ENCODE peak calls at places on chromosomes 3 and 15, in nine cellular contexts. One of them, this sample, is unnamed.

GRCh38 chr15:78209646-78210348 is 24.6 kb downstream of the ACSBG1 start:
- DNase-seq in germinal center: no peak
- DNase-seq in T follicular helper cell: no peak
- DNase-seq in amniotic stem cell: no peak
- DNase-seq in HCEC 1CT: no peak
- DNase-seq in uterus: no peak
- DNase-seq in NCI-H510A treated with DMSO at 0.1 percent for 48 hours: no peak
- DNase-seq in globus pallidus: no peak
- DNase-seq in left cardiac atrium: peak
- DNase-seq in this sample: no peak

GRCh38 chr3:165518346-165518745 is 318.9 kb downstream of the BCHE start:
- DNase-seq in germinal center: no peak
- DNase-seq in T follicular helper cell: no peak
- DNase-seq in amniotic stem cell: no peak
- DNase-seq in HCEC 1CT: no peak
- DNase-seq in uterus: no peak
- DNase-seq in NCI-H510A treated with DMSO at 0.1 percent for 48 hours: no peak
- DNase-seq in globus pallidus: no peak
- DNase-seq in left cardiac atrium: no peak
- DNase-seq in this sample: no peak

GRCh38 chr15:32877620-32878019 is 159.8 kb downstream of the GREM1 start:
- DNase-seq in germinal center: no peak
- DNase-seq in T follicular helper cell: no peak
- DNase-seq in amniotic stem cell: no peak
- DNase-seq in HCEC 1CT: peak
- DNase-seq in uterus: no peak
- DNase-seq in NCI-H510A treated with DMSO at 0.1 percent for 48 hours: no peak
- DNase-seq in globus pallidus: no peak
- DNase-seq in left cardiac atrium: no peak
- DNase-seq in this sample: no peak

GRCh38 chr3:184511741-184512140 is 49.8 kb upstream of the EPHB3 start:
- DNase-seq in germinal center: no peak
- DNase-seq in T follicular helper cell: no peak
- DNase-seq in amniotic stem cell: no peak
- DNase-seq in HCEC 1CT: no peak
- DNase-seq in uterus: no peak
- DNase-seq in NCI-H510A treated with DMSO at 0.1 percent for 48 hours: no peak
- DNase-seq in globus pallidus: no peak
- DNase-seq in left cardiac atrium: no peak
- DNase-seq in this sample: no peak

GRCh38 chr3:112097378-112097777 is 11.2 kb downstream of the C3orf52 start:
- DNase-seq in germinal center: no peak
- DNase-seq in T follicular helper cell: no peak
- DNase-seq in amniotic stem cell: peak
- DNase-seq in HCEC 1CT: peak
- DNase-seq in uterus: no peak
- DNase-seq in NCI-H510A treated with DMSO at 0.1 percent for 48 hours: peak
- DNase-seq in globus pallidus: no peak
- DNase-seq in left cardiac atrium: no peak
- DNase-seq in this sample: no peak

GRCh38 chr15:68617001-68617400 is 38.2 kb downstream of the CORO2B start:
- DNase-seq in germinal center: no peak
- DNase-seq in T follicular helper cell: no peak
- DNase-seq in amniotic stem cell: no peak
- DNase-seq in HCEC 1CT: no peak
- DNase-seq in uterus: no peak
- DNase-seq in NCI-H510A treated with DMSO at 0.1 percent for 48 hours: no peak
- DNase-seq in globus pallidus: no peak
- DNase-seq in left cardiac atrium: no peak
- DNase-seq in this sample: no peak

GRCh38 chr3:195556390-195556789 is 13.3 kb upstream of the PPP1R2 start:
- DNase-seq in germinal center: no peak
- DNase-seq in T follicular helper cell: no peak
- DNase-seq in amniotic stem cell: no peak
- DNase-seq in HCEC 1CT: no peak
- DNase-seq in uterus: no peak
- DNase-seq in NCI-H510A treated with DMSO at 0.1 percent for 48 hours: no peak
- DNase-seq in globus pallidus: peak
- DNase-seq in left cardiac atrium: no peak
- DNase-seq in this sample: peak

GRCh38 chr15:88233921-88234320 is 22.6 kb downstream of the NTRK3 start:
- DNase-seq in germinal center: no peak
- DNase-seq in T follicular helper cell: no peak
- DNase-seq in amniotic stem cell: no peak
- DNase-seq in HCEC 1CT: no peak
- DNase-seq in uterus: no peak
- DNase-seq in NCI-H510A treated with DMSO at 0.1 percent for 48 hours: no peak
- DNase-seq in globus pallidus: no peak
- DNase-seq in left cardiac atrium: no peak
- DNase-seq in this sample: no peak

GRCh38 chr15:31200735-31201151 is 99.2 kb upstream of the TRPM1 start:
- DNase-seq in germinal center: peak
- DNase-seq in T follicular helper cell: peak
- DNase-seq in amniotic stem cell: no peak
- DNase-seq in HCEC 1CT: peak
- DNase-seq in uterus: peak
- DNase-seq in NCI-H510A treated with DMSO at 0.1 percent for 48 hours: no peak
- DNase-seq in globus pallidus: no peak
- DNase-seq in left cardiac atrium: peak
- DNase-seq in this sample: no peak

GRCh38 chr3:146218880-146219866 is 31.7 kb downstream of the PLSCR4 start:
- DNase-seq in germinal center: peak
- DNase-seq in T follicular helper cell: peak
- DNase-seq in amniotic stem cell: no peak
- DNase-seq in HCEC 1CT: peak
- DNase-seq in uterus: peak
- DNase-seq in NCI-H510A treated with DMSO at 0.1 percent for 48 hours: peak
- DNase-seq in globus pallidus: peak
- DNase-seq in left cardiac atrium: peak
- DNase-seq in this sample: no peak

GRCh38 chr15:74579001-74579400 is 36.6 kb upstream of the CLK3 start:
- DNase-seq in germinal center: no peak
- DNase-seq in T follicular helper cell: no peak
- DNase-seq in amniotic stem cell: no peak
- DNase-seq in HCEC 1CT: no peak
- DNase-seq in uterus: no peak
- DNase-seq in NCI-H510A treated with DMSO at 0.1 percent for 48 hours: no peak
- DNase-seq in globus pallidus: no peak
- DNase-seq in left cardiac atrium: no peak
- DNase-seq in this sample: no peak

GRCh38 chr3:197317250-197317963 is 19.0 kb upstream of the DLG1 start:
- DNase-seq in germinal center: no peak
- DNase-seq in T follicular helper cell: no peak
- DNase-seq in amniotic stem cell: peak
- DNase-seq in HCEC 1CT: peak
- DNase-seq in uterus: no peak
- DNase-seq in NCI-H510A treated with DMSO at 0.1 percent for 48 hours: no peak
- DNase-seq in globus pallidus: no peak
- DNase-seq in left cardiac atrium: no peak
- DNase-seq in this sample: no peak

GRCh38 chr15:92617197-92618037 is 38.2 kb downstream of the FAM174B start:
- DNase-seq in germinal center: no peak
- DNase-seq in T follicular helper cell: no peak
- DNase-seq in amniotic stem cell: no peak
- DNase-seq in HCEC 1CT: no peak
- DNase-seq in uterus: peak
- DNase-seq in NCI-H510A treated with DMSO at 0.1 percent for 48 hours: peak
- DNase-seq in globus pallidus: no peak
- DNase-seq in left cardiac atrium: peak
- DNase-seq in this sample: no peak

GRCh38 chr15:64895285-64896065 is 16.2 kb upstream of the ANKDD1A start:
- DNase-seq in germinal center: peak
- DNase-seq in T follicular helper cell: no peak
- DNase-seq in amniotic stem cell: no peak
- DNase-seq in HCEC 1CT: peak
- DNase-seq in uterus: no peak
- DNase-seq in NCI-H510A treated with DMSO at 0.1 percent for 48 hours: no peak
- DNase-seq in globus pallidus: no peak
- DNase-seq in left cardiac atrium: no peak
- DNase-seq in this sample: no peak

GRCh38 chr15:71015342-71015741 is 99.9 kb upstream of the THSD4 start:
- DNase-seq in germinal center: no peak
- DNase-seq in T follicular helper cell: no peak
- DNase-seq in amniotic stem cell: no peak
- DNase-seq in HCEC 1CT: no peak
- DNase-seq in uterus: no peak
- DNase-seq in NCI-H510A treated with DMSO at 0.1 percent for 48 hours: no peak
- DNase-seq in globus pallidus: no peak
- DNase-seq in left cardiac atrium: no peak
- DNase-seq in this sample: no peak

GRCh38 chr15:43246261-43246764 is 20.4 kb downstream of the TGM5 start:
- DNase-seq in germinal center: no peak
- DNase-seq in T follicular helper cell: no peak
- DNase-seq in amniotic stem cell: no peak
- DNase-seq in HCEC 1CT: no peak
- DNase-seq in uterus: no peak
- DNase-seq in NCI-H510A treated with DMSO at 0.1 percent for 48 hours: no peak
- DNase-seq in globus pallidus: no peak
- DNase-seq in left cardiac atrium: no peak
- DNase-seq in this sample: no peak

GRCh38 chr3:141996437-141996836 is 120.0 kb downstream of the ATP1B3 start:
- DNase-seq in germinal center: no peak
- DNase-seq in T follicular helper cell: no peak
- DNase-seq in amniotic stem cell: no peak
- DNase-seq in HCEC 1CT: no peak
- DNase-seq in uterus: no peak
- DNase-seq in NCI-H510A treated with DMSO at 0.1 percent for 48 hours: no peak
- DNase-seq in globus pallidus: no peak
- DNase-seq in left cardiac atrium: no peak
- DNase-seq in this sample: no peak

GRCh38 chr3:129940086-129940485 is 34.4 kb upstream of the TRH start:
- DNase-seq in germinal center: no peak
- DNase-seq in T follicular helper cell: no peak
- DNase-seq in amniotic stem cell: no peak
- DNase-seq in HCEC 1CT: no peak
- DNase-seq in uterus: no peak
- DNase-seq in NCI-H510A treated with DMSO at 0.1 percent for 48 hours: no peak
- DNase-seq in globus pallidus: no peak
- DNase-seq in left cardiac atrium: no peak
- DNase-seq in this sample: no peak

GRCh38 chr3:24428470-24428869 is 66.2 kb downstream of the THRB start:
- DNase-seq in germinal center: no peak
- DNase-seq in T follicular helper cell: no peak
- DNase-seq in amniotic stem cell: no peak
- DNase-seq in HCEC 1CT: no peak
- DNase-seq in uterus: no peak
- DNase-seq in NCI-H510A treated with DMSO at 0.1 percent for 48 hours: no peak
- DNase-seq in globus pallidus: no peak
- DNase-seq in left cardiac atrium: no peak
- DNase-seq in this sample: no peak

GRCh38 chr3:83934208-83935150 is 1024.3 kb upstream of the CADM2 start:
- DNase-seq in germinal center: no peak
- DNase-seq in T follicular helper cell: no peak
- DNase-seq in amniotic stem cell: no peak
- DNase-seq in HCEC 1CT: no peak
- DNase-seq in uterus: no peak
- DNase-seq in NCI-H510A treated with DMSO at 0.1 percent for 48 hours: peak
- DNase-seq in globus pallidus: no peak
- DNase-seq in left cardiac atrium: no peak
- DNase-seq in this sample: no peak

GRCh38 chr3:43583481-43583880 is 38.3 kb downstream of the ANO10 start:
- DNase-seq in germinal center: no peak
- DNase-seq in T follicular helper cell: no peak
- DNase-seq in amniotic stem cell: no peak
- DNase-seq in HCEC 1CT: no peak
- DNase-seq in uterus: no peak
- DNase-seq in NCI-H510A treated with DMSO at 0.1 percent for 48 hours: no peak
- DNase-seq in globus pallidus: no peak
- DNase-seq in left cardiac atrium: no peak
- DNase-seq in this sample: no peak

GRCh38 chr3:4001976-4002375 is 202.7 kb downstream of the LRRN1 start:
- DNase-seq in germinal center: no peak
- DNase-seq in T follicular helper cell: no peak
- DNase-seq in amniotic stem cell: no peak
- DNase-seq in HCEC 1CT: no peak
- DNase-seq in uterus: no peak
- DNase-seq in NCI-H510A treated with DMSO at 0.1 percent for 48 hours: no peak
- DNase-seq in globus pallidus: no peak
- DNase-seq in left cardiac atrium: no peak
- DNase-seq in this sample: no peak

GRCh38 chr3:190701096-190701532 is 161.4 kb downstream of the GMNC start:
- DNase-seq in germinal center: no peak
- DNase-seq in T follicular helper cell: no peak
- DNase-seq in amniotic stem cell: peak
- DNase-seq in HCEC 1CT: peak
- DNase-seq in uterus: no peak
- DNase-seq in NCI-H510A treated with DMSO at 0.1 percent for 48 hours: peak
- DNase-seq in globus pallidus: no peak
- DNase-seq in left cardiac atrium: no peak
- DNase-seq in this sample: peak

GRCh38 chr15:47603026-47603425 is 114.3 kb upstream of the SEMA6D start:
- DNase-seq in germinal center: no peak
- DNase-seq in T follicular helper cell: no peak
- DNase-seq in amniotic stem cell: no peak
- DNase-seq in HCEC 1CT: no peak
- DNase-seq in uterus: no peak
- DNase-seq in NCI-H510A treated with DMSO at 0.1 percent for 48 hours: no peak
- DNase-seq in globus pallidus: no peak
- DNase-seq in left cardiac atrium: no peak
- DNase-seq in this sample: no peak

GRCh38 chr3:31903686-31904431 is 77.2 kb downstream of the OSBPL10 start:
- DNase-seq in germinal center: no peak
- DNase-seq in T follicular helper cell: no peak
- DNase-seq in amniotic stem cell: no peak
- DNase-seq in HCEC 1CT: no peak
- DNase-seq in uterus: no peak
- DNase-seq in NCI-H510A treated with DMSO at 0.1 percent for 48 hours: no peak
- DNase-seq in globus pallidus: no peak
- DNase-seq in left cardiac atrium: no peak
- DNase-seq in this sample: no peak

GRCh38 chr3:144708437-144708836 is 736.8 kb downstream of the DIPK2A start:
- DNase-seq in germinal center: no peak
- DNase-seq in T follicular helper cell: no peak
- DNase-seq in amniotic stem cell: no peak
- DNase-seq in HCEC 1CT: no peak
- DNase-seq in uterus: no peak
- DNase-seq in NCI-H510A treated with DMSO at 0.1 percent for 48 hours: no peak
- DNase-seq in globus pallidus: no peak
- DNase-seq in left cardiac atrium: no peak
- DNase-seq in this sample: no peak

GRCh38 chr15:99989095-99989494 is 255.9 kb upstream of the LYSMD4 start:
- DNase-seq in germinal center: no peak
- DNase-seq in T follicular helper cell: no peak
- DNase-seq in amniotic stem cell: no peak
- DNase-seq in HCEC 1CT: no peak
- DNase-seq in uterus: no peak
- DNase-seq in NCI-H510A treated with DMSO at 0.1 percent for 48 hours: no peak
- DNase-seq in globus pallidus: no peak
- DNase-seq in left cardiac atrium: no peak
- DNase-seq in this sample: no peak

GRCh38 chr3:58047806-58048205 is 39.6 kb downstream of the FLNB start:
- DNase-seq in germinal center: no peak
- DNase-seq in T follicular helper cell: no peak
- DNase-seq in amniotic stem cell: no peak
- DNase-seq in HCEC 1CT: peak
- DNase-seq in uterus: no peak
- DNase-seq in NCI-H510A treated with DMSO at 0.1 percent for 48 hours: no peak
- DNase-seq in globus pallidus: no peak
- DNase-seq in left cardiac atrium: no peak
- DNase-seq in this sample: no peak

GRCh38 chr15:32844118-32844711 is 126.4 kb downstream of the GREM1 start:
- DNase-seq in germinal center: peak
- DNase-seq in T follicular helper cell: no peak
- DNase-seq in amniotic stem cell: no peak
- DNase-seq in HCEC 1CT: peak
- DNase-seq in uterus: no peak
- DNase-seq in NCI-H510A treated with DMSO at 0.1 percent for 48 hours: peak
- DNase-seq in globus pallidus: no peak
- DNase-seq in left cardiac atrium: no peak
- DNase-seq in this sample: no peak

GRCh38 chr3:53921296-53921695 is 29.6 kb upstream of the SELENOK start:
- DNase-seq in germinal center: no peak
- DNase-seq in T follicular helper cell: no peak
- DNase-seq in amniotic stem cell: no peak
- DNase-seq in HCEC 1CT: no peak
- DNase-seq in uterus: no peak
- DNase-seq in NCI-H510A treated with DMSO at 0.1 percent for 48 hours: no peak
- DNase-seq in globus pallidus: no peak
- DNase-seq in left cardiac atrium: no peak
- DNase-seq in this sample: no peak

GRCh38 chr3:188435266-188435665 is 281.3 kb downstream of the LPP start:
- DNase-seq in germinal center: no peak
- DNase-seq in T follicular helper cell: no peak
- DNase-seq in amniotic stem cell: no peak
- DNase-seq in HCEC 1CT: no peak
- DNase-seq in uterus: no peak
- DNase-seq in NCI-H510A treated with DMSO at 0.1 percent for 48 hours: no peak
- DNase-seq in globus pallidus: no peak
- DNase-seq in left cardiac atrium: no peak
- DNase-seq in this sample: no peak

This sample was measured in substantia nigra.